ENCODE peak calls at places on chromosome 6, in ten cellular contexts. V, O, Q, G, W, U, N, B, L and Z are unnamed samples.

GRCh38 chr6:34748757-34749156 is 8.5 kb upstream of the SNRPC start:
- DNase-seq in V (no peak), O (no peak), Q (no peak), G (no peak), W (no peak), U (no peak), N (no peak), B (no peak), L (no peak), Z (no peak)

GRCh38 chr6:135983720-135984343 is 132.3 kb downstream of the PDE7B start:
- DNase-seq in V (no peak), O (no peak), Q (peak), G (no peak), W (no peak), U (no peak), N (no peak), B (no peak), L (no peak), Z (no peak)

GRCh38 chr6:20098267-20098876 is 113.9 kb downstream of the MBOAT1 start:
- DNase-seq in V (no peak), O (no peak), Q (no peak), G (no peak), W (no peak), U (no peak), N (no peak), B (no peak), L (no peak), Z (no peak)

GRCh38 chr6:54624779-54625178 is 221.8 kb upstream of the FAM83B start:
- DNase-seq in V (peak), O (no peak), Q (peak), G (no peak), W (no peak), U (no peak), N (no peak), B (no peak), L (no peak), Z (no peak)

GRCh38 chr6:18501313-18502013 is 114.3 kb downstream of the RNF144B start:
- DNase-seq in V (no peak), O (peak), Q (peak), G (no peak), W (no peak), U (no peak), N (no peak), B (peak), L (no peak), Z (peak)

GRCh38 chr6:39881851-39882566 is 52.3 kb downstream of the MOCS1 start:
- DNase-seq in V (peak), O (peak), Q (peak), G (no peak), W (no peak), U (no peak), N (no peak), B (peak), L (no peak), Z (peak)

GRCh38 chr6:129785081-129785755 is 75.2 kb upstream of the ARHGAP18 start:
- DNase-seq in V (no peak), O (no peak), Q (peak), G (no peak), W (no peak), U (no peak), N (no peak), B (no peak), L (no peak), Z (peak)

GRCh38 chr6:78666764-78667163 is 200.6 kb upstream of the IRAK1BP1 start:
- DNase-seq in V (no peak), O (no peak), Q (no peak), G (no peak), W (no peak), U (no peak), N (no peak), B (no peak), L (no peak), Z (no peak)

GRCh38 chr6:22028403-22028802 is 268.4 kb downstream of the PRL start:
- DNase-seq in V (no peak), O (no peak), Q (no peak), G (no peak), W (no peak), U (no peak), N (no peak), B (no peak), L (no peak), Z (no peak)

GRCh38 chr6:3664641-3665041 is 86.9 kb downstream of the PXDC1 start:
- DNase-seq in V (no peak), O (no peak), Q (no peak), G (no peak), W (no peak), U (no peak), N (no peak), B (no peak), L (no peak), Z (no peak)

GRCh38 chr6:33718713-33719112 is 7.2 kb upstream of the UQCC2 start:
- DNase-seq in V (no peak), O (no peak), Q (no peak), G (no peak), W (no peak), U (no peak), N (no peak), B (no peak), L (no peak), Z (no peak)

GRCh38 chr6:110537208-110538123 is 61.1 kb upstream of the SLC22A16 start:
- DNase-seq in V (peak), O (peak), Q (peak), G (peak), W (no peak), U (no peak), N (no peak), B (peak), L (peak), Z (peak)

GRCh38 chr6:7389162-7389450 is 436 bp downstream of the CAGE1 start:
- DNase-seq in V (peak), O (no peak), Q (no peak), G (no peak), W (no peak), U (no peak), N (no peak), B (no peak), L (no peak), Z (no peak)

GRCh38 chr6:41460742-41461336 is 85.3 kb upstream of the FOXP4 start:
- DNase-seq in V (no peak), O (no peak), Q (no peak), G (no peak), W (no peak), U (no peak), N (no peak), B (no peak), L (no peak), Z (no peak)

GRCh38 chr6:146224988-146225387 is 196.1 kb downstream of the GRM1 start:
- DNase-seq in V (no peak), O (no peak), Q (no peak), G (no peak), W (no peak), U (no peak), N (no peak), B (no peak), L (no peak), Z (no peak)

GRCh38 chr6:112231609-112232060 is 22.7 kb downstream of the LAMA4 start:
- DNase-seq in V (no peak), O (peak), Q (no peak), G (no peak), W (no peak), U (no peak), N (no peak), B (no peak), L (no peak), Z (peak)

GRCh38 chr6:154356690-154357089 is at the start of gene IPCEF1:
- DNase-seq in V (no peak), O (no peak), Q (no peak), G (no peak), W (no peak), U (no peak), N (no peak), B (no peak), L (no peak), Z (no peak)

GRCh38 chr6:113433506-113433991 is 423.6 kb upstream of the MARCKS start:
- DNase-seq in V (peak), O (peak), Q (no peak), G (no peak), W (no peak), U (no peak), N (no peak), B (peak), L (peak), Z (peak)

GRCh38 chr6:111210074-111210729 is 122.9 kb downstream of the SLC16A10 start:
- DNase-seq in V (peak), O (peak), Q (peak), G (peak), W (peak), U (peak), N (no peak), B (peak), L (peak), Z (peak)

GRCh38 chr6:137264308-137265075 is 45.3 kb upstream of the IFNGR1 start:
- DNase-seq in V (no peak), O (peak), Q (no peak), G (no peak), W (no peak), U (peak), N (no peak), B (no peak), L (no peak), Z (peak)

GRCh38 chr6:36873115-36873514 is 1.5 kb downstream of the PPIL1 start:
- DNase-seq in V (no peak), O (no peak), Q (no peak), G (no peak), W (no peak), U (no peak), N (no peak), B (no peak), L (no peak), Z (no peak)

GRCh38 chr6:30730611-30731435 is 10.7 kb downstream of the TUBB start:
- DNase-seq in V (no peak), O (no peak), Q (no peak), G (no peak), W (peak), U (peak), N (no peak), B (peak), L (peak), Z (peak)

GRCh38 chr6:36387440-36388303 is at the start of gene ETV7:
- DNase-seq in V (peak), O (no peak), Q (no peak), G (peak), W (peak), U (no peak), N (no peak), B (no peak), L (peak), Z (peak)

GRCh38 chr6:170147832-170148708 is 142.8 kb downstream of the DLL1 start:
- DNase-seq in V (no peak), O (no peak), Q (no peak), G (no peak), W (peak), U (peak), N (no peak), B (no peak), L (peak), Z (no peak)

GRCh38 chr6:138004423-138005287 is 102.6 kb downstream of the PERP start:
- DNase-seq in V (peak), O (peak), Q (peak), G (peak), W (no peak), U (no peak), N (no peak), B (no peak), L (peak), Z (peak)

GRCh38 chr6:160226118-160226541 is 32.5 kb downstream of the SLC22A2 start:
- DNase-seq in V (no peak), O (no peak), Q (no peak), G (no peak), W (no peak), U (no peak), N (no peak), B (no peak), L (no peak), Z (no peak)

GRCh38 chr6:23990158-23990557 is 135.9 kb upstream of the NRSN1 start:
- DNase-seq in V (no peak), O (no peak), Q (no peak), G (no peak), W (no peak), U (no peak), N (no peak), B (no peak), L (no peak), Z (no peak)

GRCh38 chr6:116840091-116840490 is 11.2 kb upstream of the GPRC6A start:
- DNase-seq in V (peak), O (no peak), Q (peak), G (no peak), W (no peak), U (no peak), N (no peak), B (no peak), L (no peak), Z (peak)

GRCh38 chr6:6746334-6746969 is 157.9 kb downstream of the LY86 start:
- DNase-seq in V (peak), O (no peak), Q (no peak), G (no peak), W (no peak), U (peak), N (no peak), B (no peak), L (no peak), Z (no peak)

GRCh38 chr6:170288091-170288631 is 2.7 kb downstream of the DLL1 start:
- DNase-seq in V (no peak), O (no peak), Q (no peak), G (no peak), W (no peak), U (no peak), N (no peak), B (no peak), L (no peak), Z (no peak)

GRCh38 chr6:169738204-169738971 is 13.0 kb downstream of the DYNLT2 start:
- DNase-seq in V (no peak), O (no peak), Q (no peak), G (no peak), W (no peak), U (peak), N (no peak), B (no peak), L (no peak), Z (peak)

GRCh38 chr6:85680388-85680787 is 37.7 kb upstream of the SYNCRIP start:
- DNase-seq in V (no peak), O (no peak), Q (no peak), G (no peak), W (no peak), U (no peak), N (no peak), B (no peak), L (no peak), Z (no peak)

GRCh38 chr6:74343804-74344203 is 647.8 kb downstream of the CD109 start:
- DNase-seq in V (no peak), O (no peak), Q (peak), G (no peak), W (no peak), U (no peak), N (no peak), B (no peak), L (no peak), Z (peak)

GRCh38 chr6:131949909-131950766 is 1.0 kb downstream of the CCN2 start:
- DNase-seq in V (peak), O (peak), Q (peak), G (peak), W (no peak), U (peak), N (peak), B (peak), L (peak), Z (peak)

GRCh38 chr6:21171801-21172200 is 421.8 kb upstream of the SOX4 start:
- DNase-seq in V (no peak), O (no peak), Q (peak), G (no peak), W (no peak), U (no peak), N (no peak), B (no peak), L (no peak), Z (no peak)